ENCODE peak calls at places on chromosome 13, in eight cellular contexts. One of them, this sample, is unnamed.

GRCh38 chr13:98020271-98020670 is 66.8 kb downstream of the IPO5 start:
- DNase-seq in psoas muscle: no peak
- DNase-seq in SW480: no peak
- DNase-seq in MV-4-11: no peak
- DNase-seq in stimulated activated CD4-positive, alpha-beta T cell treated with anti-CD3 and anti-CD28 coated beads, Interleukin-1b, Interleukin-23, amount 100 ng/mL, for 1 hour: no peak
- DNase-seq in EL: peak; percentile 44
- DNase-seq in germinal center: no peak
- DNase-seq in NCI-H1105: no peak
- DNase-seq in this sample: no peak

GRCh38 chr13:108597943-108598342 is 31.5 kb upstream of the MYO16 start:
- DNase-seq in SW480: no peak
- DNase-seq in MV-4-11: no peak
- DNase-seq in EL: no peak
- DNase-seq in NCI-H1105: no peak
- DNase-seq in psoas muscle: no peak
- DNase-seq in germinal center: no peak
- DNase-seq in stimulated activated CD4-positive, alpha-beta T cell treated with anti-CD3 and anti-CD28 coated beads, Interleukin-1b, Interleukin-23, amount 100 ng/mL, for 1 hour: no peak
- DNase-seq in this sample: no peak

GRCh38 chr13:108213946-108214345 is 1.4 kb downstream of the LIG4 start:
- DNase-seq in EL: peak; percentile 8
- DNase-seq in SW480: no peak
- DNase-seq in psoas muscle: no peak
- DNase-seq in stimulated activated CD4-positive, alpha-beta T cell treated with anti-CD3 and anti-CD28 coated beads, Interleukin-1b, Interleukin-23, amount 100 ng/mL, for 1 hour: no peak
- DNase-seq in NCI-H1105: peak; percentile 39
- DNase-seq in germinal center: no peak
- DNase-seq in MV-4-11: no peak
- DNase-seq in this sample: no peak

GRCh38 chr13:79481685-79482052 is 714 bp downstream of the NDFIP2 start:
- DNase-seq in NCI-H1105: no peak
- DNase-seq in psoas muscle: no peak
- DNase-seq in EL: no peak
- DNase-seq in MV-4-11: no peak
- DNase-seq in stimulated activated CD4-positive, alpha-beta T cell treated with anti-CD3 and anti-CD28 coated beads, Interleukin-1b, Interleukin-23, amount 100 ng/mL, for 1 hour: peak; percentile 39
- DNase-seq in SW480: peak; percentile 33
- DNase-seq in germinal center: peak; percentile 5
- DNase-seq in this sample: no peak

GRCh38 chr13:32309812-32310706 is 5.1 kb downstream of the ZAR1L start:
- DNase-seq in EL: peak; percentile 61
- DNase-seq in SW480: peak; percentile 59
- DNase-seq in germinal center: peak; percentile 32
- DNase-seq in psoas muscle: no peak
- DNase-seq in stimulated activated CD4-positive, alpha-beta T cell treated with anti-CD3 and anti-CD28 coated beads, Interleukin-1b, Interleukin-23, amount 100 ng/mL, for 1 hour: no peak
- DNase-seq in MV-4-11: peak; percentile 69
- DNase-seq in NCI-H1105: no peak
- DNase-seq in this sample: no peak

GRCh38 chr13:48531416-48532145 is 1.3 kb downstream of the RCBTB2 start:
- DNase-seq in NCI-H1105: no peak
- DNase-seq in SW480: no peak
- DNase-seq in MV-4-11: no peak
- DNase-seq in germinal center: no peak
- DNase-seq in EL: no peak
- DNase-seq in stimulated activated CD4-positive, alpha-beta T cell treated with anti-CD3 and anti-CD28 coated beads, Interleukin-1b, Interleukin-23, amount 100 ng/mL, for 1 hour: no peak
- DNase-seq in psoas muscle: no peak
- DNase-seq in this sample: no peak

GRCh38 chr13:36282818-36283432 is 14.7 kb downstream of the CCDC169 start:
- DNase-seq in stimulated activated CD4-positive, alpha-beta T cell treated with anti-CD3 and anti-CD28 coated beads, Interleukin-1b, Interleukin-23, amount 100 ng/mL, for 1 hour: no peak
- DNase-seq in psoas muscle: no peak
- DNase-seq in NCI-H1105: peak; percentile 15
- DNase-seq in MV-4-11: no peak
- DNase-seq in germinal center: no peak
- DNase-seq in SW480: peak; percentile 53
- DNase-seq in EL: peak; percentile 46
- DNase-seq in this sample: no peak

GRCh38 chr13:26468203-26468602 is 89.3 kb upstream of the WASF3 start:
- DNase-seq in MV-4-11: no peak
- DNase-seq in NCI-H1105: no peak
- DNase-seq in SW480: peak; percentile 36
- DNase-seq in EL: no peak
- DNase-seq in germinal center: no peak
- DNase-seq in psoas muscle: no peak
- DNase-seq in stimulated activated CD4-positive, alpha-beta T cell treated with anti-CD3 and anti-CD28 coated beads, Interleukin-1b, Interleukin-23, amount 100 ng/mL, for 1 hour: no peak
- DNase-seq in this sample: no peak

GRCh38 chr13:35995136-35995535 is 136.0 kb downstream of the DCLK1 start:
- DNase-seq in NCI-H1105: no peak
- DNase-seq in MV-4-11: peak; percentile 20
- DNase-seq in germinal center: no peak
- DNase-seq in stimulated activated CD4-positive, alpha-beta T cell treated with anti-CD3 and anti-CD28 coated beads, Interleukin-1b, Interleukin-23, amount 100 ng/mL, for 1 hour: no peak
- DNase-seq in psoas muscle: no peak
- DNase-seq in EL: peak; percentile 24
- DNase-seq in SW480: no peak
- DNase-seq in this sample: no peak

GRCh38 chr13:114212096-114212495 is 22.6 kb upstream of the CDC16 start:
- DNase-seq in psoas muscle: no peak
- DNase-seq in NCI-H1105: no peak
- DNase-seq in EL: peak; percentile 53
- DNase-seq in SW480: no peak
- DNase-seq in stimulated activated CD4-positive, alpha-beta T cell treated with anti-CD3 and anti-CD28 coated beads, Interleukin-1b, Interleukin-23, amount 100 ng/mL, for 1 hour: no peak
- DNase-seq in germinal center: no peak
- DNase-seq in MV-4-11: no peak
- DNase-seq in this sample: no peak

GRCh38 chr13:25692156-25692555 is 320.4 kb downstream of the ATP8A2 start:
- DNase-seq in NCI-H1105: no peak
- DNase-seq in germinal center: no peak
- DNase-seq in stimulated activated CD4-positive, alpha-beta T cell treated with anti-CD3 and anti-CD28 coated beads, Interleukin-1b, Interleukin-23, amount 100 ng/mL, for 1 hour: no peak
- DNase-seq in EL: no peak
- DNase-seq in MV-4-11: no peak
- DNase-seq in SW480: peak; percentile 74
- DNase-seq in psoas muscle: no peak
- DNase-seq in this sample: no peak

GRCh38 chr13:94712812-94713555 is 639 bp upstream of the SOX21 start:
- DNase-seq in stimulated activated CD4-positive, alpha-beta T cell treated with anti-CD3 and anti-CD28 coated beads, Interleukin-1b, Interleukin-23, amount 100 ng/mL, for 1 hour: no peak
- DNase-seq in germinal center: no peak
- DNase-seq in SW480: no peak
- DNase-seq in NCI-H1105: no peak
- DNase-seq in psoas muscle: peak; percentile 34
- DNase-seq in EL: peak; percentile 40
- DNase-seq in MV-4-11: no peak
- DNase-seq in this sample: peak; percentile 82

GRCh38 chr13:46113596-46113995 is 8.8 kb upstream of the CPB2 start:
- DNase-seq in EL: peak; percentile 18
- DNase-seq in SW480: no peak
- DNase-seq in stimulated activated CD4-positive, alpha-beta T cell treated with anti-CD3 and anti-CD28 coated beads, Interleukin-1b, Interleukin-23, amount 100 ng/mL, for 1 hour: no peak
- DNase-seq in psoas muscle: no peak
- DNase-seq in MV-4-11: peak; percentile 66
- DNase-seq in germinal center: no peak
- DNase-seq in NCI-H1105: no peak
- DNase-seq in this sample: no peak

GRCh38 chr13:112741835-112742570 is 52.2 kb downstream of the ATP11A start:
- DNase-seq in germinal center: no peak
- DNase-seq in EL: no peak
- DNase-seq in SW480: no peak
- DNase-seq in MV-4-11: no peak
- DNase-seq in stimulated activated CD4-positive, alpha-beta T cell treated with anti-CD3 and anti-CD28 coated beads, Interleukin-1b, Interleukin-23, amount 100 ng/mL, for 1 hour: no peak
- DNase-seq in psoas muscle: no peak
- DNase-seq in NCI-H1105: no peak
- DNase-seq in this sample: no peak

GRCh38 chr13:113034451-113035208 is 65.6 kb downstream of the MCF2L start:
- DNase-seq in stimulated activated CD4-positive, alpha-beta T cell treated with anti-CD3 and anti-CD28 coated beads, Interleukin-1b, Interleukin-23, amount 100 ng/mL, for 1 hour: no peak
- DNase-seq in SW480: peak; percentile 26
- DNase-seq in MV-4-11: no peak
- DNase-seq in NCI-H1105: peak; percentile 13
- DNase-seq in germinal center: no peak
- DNase-seq in psoas muscle: peak; percentile 39
- DNase-seq in EL: peak; percentile 59
- DNase-seq in this sample: no peak

GRCh38 chr13:99392126-99392805 is 85.1 kb upstream of the GPR183 start:
- DNase-seq in NCI-H1105: no peak
- DNase-seq in MV-4-11: no peak
- DNase-seq in stimulated activated CD4-positive, alpha-beta T cell treated with anti-CD3 and anti-CD28 coated beads, Interleukin-1b, Interleukin-23, amount 100 ng/mL, for 1 hour: no peak
- DNase-seq in psoas muscle: no peak
- DNase-seq in EL: no peak
- DNase-seq in SW480: no peak
- DNase-seq in germinal center: no peak
- DNase-seq in this sample: no peak

GRCh38 chr13:70585109-70585508 is 476.9 kb upstream of the KLHL1 start:
- DNase-seq in psoas muscle: no peak
- DNase-seq in SW480: no peak
- DNase-seq in MV-4-11: no peak
- DNase-seq in stimulated activated CD4-positive, alpha-beta T cell treated with anti-CD3 and anti-CD28 coated beads, Interleukin-1b, Interleukin-23, amount 100 ng/mL, for 1 hour: no peak
- DNase-seq in NCI-H1105: no peak
- DNase-seq in EL: no peak
- DNase-seq in germinal center: no peak
- DNase-seq in this sample: no peak

GRCh38 chr13:37598572-37598971 is at the start of gene POSTN:
- DNase-seq in MV-4-11: no peak
- DNase-seq in SW480: no peak
- DNase-seq in NCI-H1105: no peak
- DNase-seq in EL: no peak
- DNase-seq in stimulated activated CD4-positive, alpha-beta T cell treated with anti-CD3 and anti-CD28 coated beads, Interleukin-1b, Interleukin-23, amount 100 ng/mL, for 1 hour: no peak
- DNase-seq in psoas muscle: no peak
- DNase-seq in germinal center: no peak
- DNase-seq in this sample: no peak

GRCh38 chr13:79392882-79393563 is 13.0 kb downstream of the RBM26 start:
- DNase-seq in psoas muscle: no peak
- DNase-seq in stimulated activated CD4-positive, alpha-beta T cell treated with anti-CD3 and anti-CD28 coated beads, Interleukin-1b, Interleukin-23, amount 100 ng/mL, for 1 hour: no peak
- DNase-seq in NCI-H1105: no peak
- DNase-seq in SW480: no peak
- DNase-seq in EL: peak; percentile 68
- DNase-seq in MV-4-11: peak; percentile 79
- DNase-seq in germinal center: no peak
- DNase-seq in this sample: no peak

GRCh38 chr13:47408546-47409319 is 511.9 kb upstream of the HTR2A start:
- DNase-seq in NCI-H1105: no peak
- DNase-seq in psoas muscle: no peak
- DNase-seq in SW480: no peak
- DNase-seq in EL: no peak
- DNase-seq in MV-4-11: no peak
- DNase-seq in stimulated activated CD4-positive, alpha-beta T cell treated with anti-CD3 and anti-CD28 coated beads, Interleukin-1b, Interleukin-23, amount 100 ng/mL, for 1 hour: no peak
- DNase-seq in germinal center: no peak
- DNase-seq in this sample: no peak